ENCODE peak calls at places on chromosomes 1 and 21, in eight cellular contexts. One of them, this sample, is unnamed.
A peak's percentile ranks its signal among the peaks of the same experiment; 100 is the strongest.

GRCh38 chr1:36539526-36539925 is 56.8 kb upstream of the CSF3R start:
- DNase-seq in Right ventricle myocardium superior: no peak
- DNase-seq in fibroblast of pulmonary artery: no peak
- DNase-seq in T-helper 2 cell: no peak
- DNase-seq in HS-5: no peak
- DNase-seq in A549: no peak
- DNase-seq in WTC11: no peak
- DNase-seq in osteocyte: no peak
- DNase-seq in this sample: no peak

GRCh38 chr1:41678141-41678878 is 193.8 kb upstream of the EDN2 start:
- DNase-seq in Right ventricle myocardium superior: peak; percentile 82
- DNase-seq in fibroblast of pulmonary artery: peak; percentile 45
- DNase-seq in T-helper 2 cell: no peak
- DNase-seq in HS-5: no peak
- DNase-seq in A549: no peak
- DNase-seq in WTC11: no peak
- DNase-seq in osteocyte: no peak
- DNase-seq in this sample: no peak

GRCh38 chr1:209600541-209600940 is 17.0 kb downstream of the CAMK1G start:
- DNase-seq in Right ventricle myocardium superior: no peak
- DNase-seq in fibroblast of pulmonary artery: no peak
- DNase-seq in T-helper 2 cell: no peak
- DNase-seq in HS-5: peak; percentile 66
- DNase-seq in A549: no peak
- DNase-seq in WTC11: no peak
- DNase-seq in osteocyte: no peak
- DNase-seq in this sample: no peak

GRCh38 chr1:199723557-199723956 is 304.0 kb upstream of the NR5A2 start:
- DNase-seq in Right ventricle myocardium superior: no peak
- DNase-seq in fibroblast of pulmonary artery: peak; percentile 23
- DNase-seq in T-helper 2 cell: no peak
- DNase-seq in HS-5: peak; percentile 25
- DNase-seq in A549: no peak
- DNase-seq in WTC11: no peak
- DNase-seq in osteocyte: no peak
- DNase-seq in this sample: no peak

GRCh38 chr1:107648071-107648470 is 316.9 kb downstream of the VAV3 start:
- DNase-seq in Right ventricle myocardium superior: no peak
- DNase-seq in fibroblast of pulmonary artery: peak; percentile 15
- DNase-seq in T-helper 2 cell: no peak
- DNase-seq in HS-5: peak; percentile 83
- DNase-seq in A549: no peak
- DNase-seq in WTC11: no peak
- DNase-seq in osteocyte: no peak
- DNase-seq in this sample: no peak

GRCh38 chr1:21937372-21938121 is 437 bp upstream of the HSPG2 start:
- DNase-seq in Right ventricle myocardium superior: peak; percentile 91
- DNase-seq in fibroblast of pulmonary artery: peak; percentile 84
- DNase-seq in T-helper 2 cell: peak; percentile 50
- DNase-seq in HS-5: no peak
- DNase-seq in A549: no peak
- DNase-seq in WTC11: peak; percentile 84
- DNase-seq in osteocyte: peak; percentile 94
- DNase-seq in this sample: no peak

GRCh38 chr1:68496680-68497357 is at the start of gene DEPDC1:
- DNase-seq in Right ventricle myocardium superior: peak; percentile 98
- DNase-seq in fibroblast of pulmonary artery: peak; percentile 94
- DNase-seq in T-helper 2 cell: peak; percentile 45
- DNase-seq in HS-5: peak; percentile 86
- DNase-seq in A549: peak; percentile 80
- DNase-seq in WTC11: peak; percentile 98
- DNase-seq in osteocyte: peak; percentile 98
- DNase-seq in this sample: peak; percentile 97

GRCh38 chr1:59452559-59452958 is 155.7 kb downstream of the FGGY start:
- DNase-seq in Right ventricle myocardium superior: no peak
- DNase-seq in fibroblast of pulmonary artery: no peak
- DNase-seq in T-helper 2 cell: no peak
- DNase-seq in HS-5: no peak
- DNase-seq in A549: no peak
- DNase-seq in WTC11: no peak
- DNase-seq in osteocyte: no peak
- DNase-seq in this sample: no peak

GRCh38 chr21:33127154-33127893 is 57.4 kb downstream of the OLIG1 start:
- DNase-seq in Right ventricle myocardium superior: peak; percentile 69
- DNase-seq in fibroblast of pulmonary artery: peak; percentile 67
- DNase-seq in T-helper 2 cell: peak; percentile 9
- DNase-seq in HS-5: peak; percentile 14
- DNase-seq in A549: peak; percentile 46
- DNase-seq in WTC11: peak; percentile 82
- DNase-seq in osteocyte: no peak
- DNase-seq in this sample: no peak

GRCh38 chr1:46210561-46210960 is 7.4 kb downstream of the LURAP1 start:
- DNase-seq in Right ventricle myocardium superior: no peak
- DNase-seq in fibroblast of pulmonary artery: no peak
- DNase-seq in T-helper 2 cell: no peak
- DNase-seq in HS-5: no peak
- DNase-seq in A549: no peak
- DNase-seq in WTC11: no peak
- DNase-seq in osteocyte: no peak
- DNase-seq in this sample: no peak

GRCh38 chr1:210340311-210340710 is 11.6 kb downstream of the HHAT start:
- DNase-seq in Right ventricle myocardium superior: no peak
- DNase-seq in fibroblast of pulmonary artery: no peak
- DNase-seq in T-helper 2 cell: no peak
- DNase-seq in HS-5: no peak
- DNase-seq in A549: no peak
- DNase-seq in WTC11: no peak
- DNase-seq in osteocyte: no peak
- DNase-seq in this sample: no peak

GRCh38 chr1:64826991-64827390 is 82.1 kb downstream of the RAVER2 start:
- DNase-seq in Right ventricle myocardium superior: no peak
- DNase-seq in fibroblast of pulmonary artery: no peak
- DNase-seq in T-helper 2 cell: peak; percentile 13
- DNase-seq in HS-5: no peak
- DNase-seq in A549: no peak
- DNase-seq in WTC11: no peak
- DNase-seq in osteocyte: no peak
- DNase-seq in this sample: peak; percentile 70